ENCODE peak calls at places on chromosomes 6 and 20, in five cellular contexts. One of them, this sample, is unnamed.

GRCh38 chr6:138234363-138234762 is 16.1 kb upstream of the PBOV1 start:
- DNase-seq in GM23248: no peak
- DNase-seq in stimulated activated CD4-positive, alpha-beta T cell treated with anti-CD3 and anti-CD28 coated beads, Interleukin-4, amount 100 ng/mL, for 1 hour: no peak
- DNase-seq in iPS-NIHi11: no peak
- DNase-seq in substantia nigra: no peak
- DNase-seq in this sample: peak; percentile 94

GRCh38 chr20:34562643-34563042 is 4.1 kb downstream of the MAP1LC3A start:
- DNase-seq in GM23248: peak; percentile 59
- DNase-seq in stimulated activated CD4-positive, alpha-beta T cell treated with anti-CD3 and anti-CD28 coated beads, Interleukin-4, amount 100 ng/mL, for 1 hour: no peak
- DNase-seq in iPS-NIHi11: peak; percentile 72
- DNase-seq in substantia nigra: peak; percentile 3
- DNase-seq in this sample: no peak

GRCh38 chr6:96923400-96923799 is 1.1 kb upstream of the KLHL32 start:
- DNase-seq in GM23248: no peak
- DNase-seq in stimulated activated CD4-positive, alpha-beta T cell treated with anti-CD3 and anti-CD28 coated beads, Interleukin-4, amount 100 ng/mL, for 1 hour: no peak
- DNase-seq in iPS-NIHi11: no peak
- DNase-seq in substantia nigra: no peak
- DNase-seq in this sample: no peak

GRCh38 chr20:17427646-17428045 is 103.5 kb downstream of the BFSP1 start:
- DNase-seq in GM23248: no peak
- DNase-seq in stimulated activated CD4-positive, alpha-beta T cell treated with anti-CD3 and anti-CD28 coated beads, Interleukin-4, amount 100 ng/mL, for 1 hour: no peak
- DNase-seq in iPS-NIHi11: no peak
- DNase-seq in substantia nigra: no peak
- DNase-seq in this sample: peak; percentile 69

GRCh38 chr6:52420668-52421358 is 671 bp downstream of the EFHC1 start:
- DNase-seq in GM23248: peak; percentile 56
- DNase-seq in stimulated activated CD4-positive, alpha-beta T cell treated with anti-CD3 and anti-CD28 coated beads, Interleukin-4, amount 100 ng/mL, for 1 hour: no peak
- DNase-seq in iPS-NIHi11: peak; percentile 31
- DNase-seq in substantia nigra: no peak
- DNase-seq in this sample: peak; percentile 50

GRCh38 chr20:25294459-25295385 is 46.8 kb downstream of the PYGB start:
- DNase-seq in GM23248: peak; percentile 63
- DNase-seq in stimulated activated CD4-positive, alpha-beta T cell treated with anti-CD3 and anti-CD28 coated beads, Interleukin-4, amount 100 ng/mL, for 1 hour: peak; percentile 63
- DNase-seq in iPS-NIHi11: peak; percentile 94
- DNase-seq in substantia nigra: peak; percentile 30
- DNase-seq in this sample: peak; percentile 36

GRCh38 chr6:109420751-109421150 is 19.7 kb downstream of the PPIL6 start:
- DNase-seq in GM23248: no peak
- DNase-seq in stimulated activated CD4-positive, alpha-beta T cell treated with anti-CD3 and anti-CD28 coated beads, Interleukin-4, amount 100 ng/mL, for 1 hour: no peak
- DNase-seq in iPS-NIHi11: no peak
- DNase-seq in substantia nigra: no peak
- DNase-seq in this sample: peak; percentile 86

GRCh38 chr6:49348561-49348960 is 114.5 kb downstream of the MMUT start:
- DNase-seq in GM23248: no peak
- DNase-seq in stimulated activated CD4-positive, alpha-beta T cell treated with anti-CD3 and anti-CD28 coated beads, Interleukin-4, amount 100 ng/mL, for 1 hour: no peak
- DNase-seq in iPS-NIHi11: no peak
- DNase-seq in substantia nigra: no peak
- DNase-seq in this sample: peak; percentile 58

GRCh38 chr6:100845676-100846075 is 35.5 kb downstream of the ASCC3 start:
- DNase-seq in GM23248: no peak
- DNase-seq in stimulated activated CD4-positive, alpha-beta T cell treated with anti-CD3 and anti-CD28 coated beads, Interleukin-4, amount 100 ng/mL, for 1 hour: no peak
- DNase-seq in iPS-NIHi11: no peak
- DNase-seq in substantia nigra: no peak
- DNase-seq in this sample: no peak